ENCODE peak calls at places on chromosomes 4 and X, in four cellular contexts. A is MM.1S, J is neural crest cell, B is smooth muscle cell of the brain vasculature. N is an unnamed sample.

GRCh38 chr4:79042079-79042674 is 102.9 kb upstream of the PAQR3 start:
- DNase-seq in A (peak; percentile 39), J (no peak), B (peak; percentile 23), N (peak; percentile 61)

GRCh38 chrX:21946925-21947641 is 6.6 kb downstream of the SMS start:
- DNase-seq in B (no peak), J (no peak), A (no peak), N (peak; percentile 25)

GRCh38 chr4:7885216-7886134 is 54.2 kb downstream of the AFAP1 start:
- DNase-seq in J (no peak), A (no peak), B (no peak), N (no peak)

GRCh38 chr4:146193628-146194027 is 18.1 kb downstream of the LSM6 start:
- DNase-seq in J (no peak), B (no peak), A (no peak), N (no peak)

GRCh38 chrX:15973299-15973698 is 118.7 kb upstream of the AP1S2 start:
- DNase-seq in B (no peak), A (peak; percentile 62), J (peak; percentile 10), N (peak; percentile 24)

GRCh38 chrX:53262189-53262917 is 19.0 kb downstream of the IQSEC2 start:
- DNase-seq in J (no peak), A (no peak), B (no peak), N (no peak)

GRCh38 chrX:97096385-97096784 is 212.7 kb downstream of the RPA4 start:
- DNase-seq in A (no peak), B (no peak), J (no peak), N (peak; percentile 30)

GRCh38 chr4:137471461-137471860 is 60.8 kb downstream of the PCDH18 start:
- DNase-seq in B (no peak), A (no peak), J (no peak), N (no peak)

GRCh38 chr4:33837043-33837442 is 2407.3 kb downstream of the ARAP2 start:
- DNase-seq in J (no peak), B (no peak), A (no peak), N (peak; percentile 57)

GRCh38 chrX:149760965-149761364 is 12.9 kb upstream of the HSFX1 start:
- DNase-seq in B (no peak), A (no peak), J (no peak), N (no peak)

GRCh38 chr4:85790582-85790981 is 315.6 kb downstream of the ARHGAP24 start:
- DNase-seq in A (no peak), J (no peak), B (no peak), N (no peak)